ENCODE peak calls at places on chromosome 14, in eight cellular contexts. P is K562; N is CD8-positive, alpha-beta memory T cell; Y is right cardiac atrium; U is CD4-positive, alpha-beta memory T cell; M is CD4-positive, alpha-beta T cell; C is stomach; Z is psoas muscle. T is an unnamed sample. For H3K9me3, the result is how much of the 10 kb centered on the place peaks cover.

GRCh38 chr14:92493492-92493891 is 20.1 kb upstream of the RIN3 start:
- DNase-seq in Z (no peak), U (no peak), M (no peak), C (no peak), P (no peak), Y (peak), N (no peak), T (peak)

GRCh38 chr14:60756847-60757246 is 22.3 kb downstream of the MNAT1 start:
- DNase-seq in M (no peak), P (no peak), Y (no peak), U (no peak), C (no peak), N (no peak), Z (no peak), T (no peak)

GRCh38 chr14:45287609-45288008 is 34.6 kb upstream of the MIS18BP1 start:
- DNase-seq in M (no peak), N (no peak), Y (no peak), P (no peak), Z (no peak), C (no peak), U (no peak), T (no peak)

GRCh38 chr14:45201908-45202307 is 51.1 kb downstream of the MIS18BP1 start:
- DNase-seq in P (peak), N (no peak), Y (no peak), C (no peak), U (no peak), Z (no peak), M (no peak), T (peak)

GRCh38 chr14:77018785-77019184 is 9.7 kb downstream of the IRF2BPL start:
- DNase-seq in M (no peak), N (no peak), P (no peak), C (no peak), Z (no peak), Y (no peak), U (no peak), T (no peak)

GRCh38 chr14:44449694-44450093 is 57.4 kb downstream of the FSCB start:
- DNase-seq in P (no peak), Y (no peak), U (no peak), Z (no peak), N (no peak), M (no peak), C (no peak), T (no peak)

GRCh38 chr14:65958664-65959562 is 527.3 kb upstream of the CCDC196 start:
- DNase-seq in N (peak), M (no peak), C (no peak), U (peak), Y (no peak), P (peak), Z (no peak), T (no peak)

GRCh38 chr14:64364907-64365306 is 23.2 kb upstream of the MTHFD1 start:
- DNase-seq in M (no peak), U (no peak), N (no peak), Z (no peak), C (no peak), P (no peak), Y (no peak), T (no peak)

GRCh38 chr14:58662028-58662427 is 24.3 kb downstream of the DACT1 start:
- DNase-seq in P (no peak), Z (no peak), Y (no peak), C (no peak), N (no peak), U (no peak), M (no peak), T (no peak)

GRCh38 chr14:44736326-44736725 is 225.4 kb downstream of the KLHL28 start:
- DNase-seq in M (no peak), N (no peak), P (no peak), U (no peak), C (no peak), Z (no peak), Y (no peak), T (no peak)

GRCh38 chr14:102275866-102276265 is 29.1 kb downstream of the MOK start:
- DNase-seq in P (no peak), Z (no peak), Y (no peak), U (no peak), M (no peak), N (no peak), C (no peak), T (no peak)

GRCh38 chr14:102318781-102319276 is 717 bp upstream of the ZNF839 start:
- DNase-seq in Y (peak), U (no peak), P (no peak), M (no peak), Z (no peak), N (no peak), C (no peak), T (no peak)

GRCh38 chr14:72318648-72319047 is 386.4 kb downstream of the RGS6 start:
- DNase-seq in Z (no peak), U (no peak), P (no peak), Y (no peak), M (no peak), C (no peak), N (no peak), T (no peak)

GRCh38 chr14:99689266-99690236 is 5.5 kb downstream of the CYP46A1 start:
- DNase-seq in Y (no peak), M (no peak), U (no peak), C (no peak), Z (no peak), N (no peak), P (no peak), T (no peak)

GRCh38 chr14:34227834-34228662 is 234.0 kb downstream of the SPTSSA start:
- DNase-seq in N (no peak), P (peak), C (peak), M (peak), U (peak), Y (peak), Z (peak), T (no peak)

GRCh38 chr14:105999361-106000028 is 473.1 kb downstream of the TMEM121 start:
- DNase-seq in M (peak), N (peak), Z (peak), U (peak), P (no peak), Y (peak), C (peak), T (peak)

GRCh38 chr14:95227279-95227860 is 70.0 kb upstream of the DICER1 start:
- DNase-seq in C (peak), Z (no peak), U (no peak), P (no peak), N (no peak), M (no peak), Y (no peak), T (no peak)

GRCh38 chr14:52703225-52703624 is 3.8 kb upstream of the PSMC6 start:
- DNase-seq in Z (peak), M (no peak), C (peak), P (no peak), N (no peak), Y (no peak), U (no peak), T (no peak)

GRCh38 chr14:55306938-55307589 is 35.8 kb downstream of the FBXO34 start:
- DNase-seq in M (no peak), C (no peak), P (no peak), Z (no peak), Y (no peak), U (no peak), N (no peak), T (no peak)

GRCh38 chr14:61337893-61338292 is 16.5 kb downstream of the PRKCH start:
- DNase-seq in P (no peak), C (peak), M (peak), U (peak), N (peak), Y (no peak), Z (no peak), T (peak)

GRCh38 chr14:97077253-97077653 is 280.1 kb downstream of the VRK1 start:
- DNase-seq in M (no peak), U (peak), C (peak), Y (peak), Z (peak), P (peak), N (peak), T (no peak)

GRCh38 chr14:96413526-96413925 is 21.6 kb downstream of the AK7 start:
- DNase-seq in N (no peak), M (no peak), Y (no peak), U (no peak), C (no peak), Z (no peak), P (no peak), T (no peak)

GRCh38 chr14:32524609-32525391 is 195.7 kb downstream of the AKAP6 start:
- DNase-seq in C (no peak), Y (no peak), U (no peak), Z (no peak), M (no peak), P (no peak), N (no peak), T (no peak)

GRCh38 chr14:100393362-100393761 is 70.2 kb downstream of the SLC25A47 start:
- DNase-seq in M (no peak), Y (no peak), Z (no peak), C (no peak), U (no peak), P (no peak), N (no peak), T (no peak)

GRCh38 chr14:101721951-101722661 is 39.4 kb upstream of the PPP2R5C start:
- DNase-seq in Z (no peak), P (no peak), N (peak), M (peak), C (peak), U (peak), Y (no peak), T (peak)

GRCh38 chr14:89921896-89922548 is 32.5 kb downstream of the EFCAB11 start:
- DNase-seq in Y (no peak), M (no peak), U (no peak), Z (no peak), P (no peak), C (no peak), N (no peak), T (no peak)

GRCh38 chr14:86673523-86673969 is 1143.6 kb downstream of the FLRT2 start:
- DNase-seq in U (no peak), P (no peak), C (peak), N (no peak), M (no peak), Z (no peak), Y (no peak), T (no peak)

GRCh38 chr14:95496111-95496681 is 20.3 kb downstream of the SYNE3 start:
- DNase-seq in N (peak), C (no peak), M (no peak), P (no peak), Y (no peak), U (no peak), Z (no peak), T (no peak)

GRCh38 chr14:90518941-90519256 is 122.1 kb downstream of the CALM1 start:
- DNase-seq in N (peak), M (peak), U (peak), C (peak), Y (peak), P (peak), Z (no peak), T (no peak)

GRCh38 chr14:91636604-91637003 is 95.3 kb downstream of the CATSPERB start:
- DNase-seq in N (no peak), U (no peak), M (no peak), Z (no peak), Y (no peak), C (no peak), P (no peak), T (no peak)

GRCh38 chr14:58099682-58100081 is 52.3 kb downstream of the ARMH4 start:
- DNase-seq in M (no peak), U (no peak), N (no peak), C (no peak), P (no peak), Z (no peak), Y (no peak), T (no peak)

GRCh38 chr14:65100905-65101541 is 1.3 kb downstream of the MAX start:
- DNase-seq in P (no peak), M (no peak), C (no peak), U (no peak), Y (no peak), N (peak), Z (no peak), T (no peak)

GRCh38 chr14:68210729-68211299 is 391.2 kb downstream of the RAD51B start:
- DNase-seq in P (peak), N (peak), M (peak), Z (no peak), U (peak), C (no peak), Y (no peak), T (no peak)

GRCh38 chr14:70823281-70823680 is 14.0 kb upstream of the MAP3K9 start:
- DNase-seq in Z (no peak), C (no peak), N (no peak), Y (no peak), P (no peak), U (no peak), M (no peak), T (no peak)

GRCh38 chr14:26992403-26993115 is 394.7 kb upstream of the NOVA1 start:
- DNase-seq in P (no peak), M (no peak), N (no peak), U (no peak), Y (no peak), C (no peak), Z (no peak), T (no peak)

GRCh38 chr14:92336363-92336762 is 13.4 kb downstream of the SLC24A4 start:
- DNase-seq in C (no peak), M (no peak), N (no peak), P (no peak), Z (no peak), Y (no peak), U (no peak), T (no peak)

GRCh38 chr14:77041837-77042557 is 13.5 kb upstream of the IRF2BPL start:
- DNase-seq in N (no peak), P (no peak), U (no peak), C (peak), Z (peak), Y (no peak), M (no peak), T (no peak)

DNA sequence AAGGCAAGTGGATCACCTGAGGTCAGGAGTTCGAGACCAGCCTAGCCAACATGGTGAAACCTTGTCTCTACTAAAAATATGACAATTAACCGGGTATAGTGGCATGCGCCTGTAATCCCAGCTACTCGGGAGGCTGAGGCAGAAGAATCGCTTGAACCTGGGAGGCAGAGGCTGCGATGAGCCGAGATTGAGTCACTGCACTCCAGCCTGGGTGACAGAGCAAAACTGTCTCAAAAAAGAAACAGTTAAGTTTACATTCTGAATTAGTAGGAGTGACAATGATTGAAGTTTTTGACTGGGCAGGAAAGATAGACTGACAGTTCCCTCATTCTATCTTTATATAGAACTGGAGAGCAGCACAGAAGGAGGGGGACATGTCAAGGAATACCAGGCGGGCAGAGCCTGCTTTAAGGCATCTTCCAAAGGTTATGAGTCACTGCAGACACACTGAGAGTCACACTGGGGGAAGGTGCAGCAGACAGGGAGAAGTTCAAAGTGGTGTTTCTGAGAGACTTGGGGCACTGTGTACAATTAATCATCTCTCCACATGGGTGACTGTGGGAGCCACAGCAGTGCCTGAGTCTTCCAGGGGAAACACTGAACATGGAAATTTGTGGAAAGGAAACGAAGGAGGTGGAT is 42.8 kb upstream of the RNASE3 start:
- DNase-seq in U (no peak), M (no peak), Y (no peak), P (peak), C (no peak), N (no peak), Z (no peak), T (no peak)
- H3K27ac ChIP-seq in U (no peak), M (no peak), Y (no peak), P (no peak), C (peak), N (no peak), Z (no peak), T (no peak)

GRCh38 chr14:29061702-29062101 is 295.1 kb downstream of the FOXG1 start:
- DNase-seq in U (no peak), Y (no peak), P (no peak), C (no peak), Z (no peak), M (no peak), N (no peak), T (no peak)

GRCh38 chr14:29069228-29069627 is 302.6 kb downstream of the FOXG1 start:
- DNase-seq in Z (no peak), M (no peak), C (no peak), U (no peak), N (no peak), Y (no peak), P (no peak), T (no peak)

GRCh38 chr14:29064305-29064704 is 297.7 kb downstream of the FOXG1 start:
- DNase-seq in U (no peak), Z (no peak), N (no peak), M (no peak), C (no peak), Y (no peak), P (no peak), T (no peak)
- H3K9me3 ChIP-seq in U (under half), Z (under half), N (under half), M (under half), C (under half), Y (under half), P (under half), T (under half)

GRCh38 chr14:75441731-75442130 is 13.9 kb downstream of the JDP2 start:
- DNase-seq in P (no peak), M (no peak), N (no peak), U (no peak), Y (no peak), C (no peak), Z (no peak), T (no peak)

GRCh38 chr14:75442166-75442565 is 14.3 kb downstream of the JDP2 start:
- DNase-seq in U (no peak), N (no peak), M (no peak), Z (no peak), P (no peak), Y (no peak), C (no peak), T (no peak)

GRCh38 chr14:75443203-75443969 is 15.6 kb downstream of the JDP2 start:
- DNase-seq in N (no peak), M (no peak), Z (no peak), C (no peak), Y (no peak), P (no peak), U (no peak), T (no peak)

GRCh38 chr14:75440733-75441474 is 13.1 kb downstream of the JDP2 start:
- DNase-seq in Y (peak), N (no peak), Z (peak), U (no peak), C (peak), P (no peak), M (no peak), T (no peak)

DNA sequence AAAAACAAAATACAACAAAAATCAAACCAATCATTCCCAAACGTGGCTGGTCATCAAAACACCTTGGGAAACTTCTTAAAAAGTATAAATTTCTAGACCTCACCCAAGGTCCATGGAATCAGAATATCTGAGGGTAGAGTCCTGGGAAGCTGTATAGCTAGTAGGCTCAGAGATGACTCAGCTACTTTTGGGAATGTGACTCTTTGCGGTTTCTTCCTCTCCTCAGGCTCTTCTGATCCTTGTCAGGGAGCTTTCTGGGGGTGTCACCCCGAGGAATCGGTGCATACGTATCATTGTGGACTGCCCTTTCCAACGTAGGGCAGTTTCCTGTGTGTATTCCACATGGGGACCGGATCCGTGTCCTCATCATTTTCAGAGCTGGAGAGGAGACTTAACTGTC is 14.8 kb downstream of the JDP2 start:
- DNase-seq in Y (no peak), M (no peak), Z (no peak), N (no peak), P (peak), U (no peak), C (no peak), T (no peak)
- H3K27ac ChIP-seq in Y (peak), M (no peak), Z (peak), N (no peak), P (peak), U (no peak), C (peak), T (no peak)

DNA sequence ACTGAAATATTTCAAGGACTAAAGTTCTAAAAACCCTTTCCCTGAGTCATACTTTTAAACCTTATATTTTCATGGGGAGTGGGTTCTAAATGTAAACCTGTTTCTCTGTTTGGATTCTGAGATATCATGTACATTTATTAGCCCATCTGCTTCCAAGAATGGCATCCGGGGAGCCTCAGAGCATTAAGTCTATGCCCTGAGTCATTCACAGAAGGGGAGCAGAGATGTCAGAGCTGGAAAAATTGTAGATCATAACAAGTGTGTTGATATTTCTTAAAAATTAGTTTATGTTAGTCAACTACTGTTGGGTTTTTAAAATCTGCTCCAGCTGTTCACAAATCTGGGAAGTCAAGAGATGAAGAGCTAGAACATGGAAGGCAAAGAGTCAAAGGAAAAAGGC is 70.6 kb upstream of the FLRT2 start:
- DNase-seq in N (no peak), P (no peak), C (no peak), M (no peak), Z (no peak), U (no peak), Y (no peak), T (no peak)
- H3K9me3 ChIP-seq in N (under half), P (under half), C (under half), M (under half), Z (under half), U (under half), Y (under half), T (under half)